ENCODE peak calls at places on chromosomes 13 and 19, in four cellular contexts. One of them, this sample, is unnamed. For H3K4me1, the result is how much of the 10 kb centered on the place peaks cover.

GRCh38 chr13:101757446-101758039 is 305.1 kb downstream of the ITGBL1 start:
- DNase-seq in HepG2: no peak
- DNase-seq in GM12878: no peak
- DNase-seq in H1: no peak
- DNase-seq in this sample: peak

GRCh38 chr19:16260794-16261161 is 63.1 kb downstream of the AP1M1 start:
- DNase-seq in HepG2: no peak
- DNase-seq in GM12878: no peak
- DNase-seq in H1: no peak
- DNase-seq in this sample: no peak

GRCh38 chr13:69524459-69525155 is 583.0 kb upstream of the ATXN8OS start:
- DNase-seq in HepG2: no peak
- DNase-seq in GM12878: no peak
- DNase-seq in H1: no peak
- DNase-seq in this sample: no peak

GRCh38 chr19:15551183-15552004 is 43.1 kb downstream of the CYP4F22 start:
- DNase-seq in HepG2: peak
- DNase-seq in GM12878: no peak
- DNase-seq in H1: no peak
- DNase-seq in this sample: peak

GRCh38 chr13:68359105-68359504 is 1129.0 kb upstream of the PCDH9 start:
- DNase-seq in HepG2: no peak
- DNase-seq in GM12878: no peak
- DNase-seq in H1: no peak
- DNase-seq in this sample: no peak

GRCh38 chr13:50912851-50913250 is 3.3 kb downstream of the RNASEH2B start:
- DNase-seq in HepG2: no peak
- DNase-seq in GM12878: no peak
- DNase-seq in H1: no peak
- DNase-seq in this sample: no peak

GRCh38 chr13:109781384-109782065 is 4.9 kb downstream of the IRS2 start:
- DNase-seq in HepG2: no peak
- DNase-seq in GM12878: no peak
- DNase-seq in H1: no peak
- DNase-seq in this sample: no peak

GRCh38 chr19:16113727-16114126 is 2.0 kb downstream of the RAB8A start:
- DNase-seq in HepG2: no peak
- DNase-seq in GM12878: no peak
- DNase-seq in H1: no peak
- DNase-seq in this sample: no peak

GRCh38 chr19:15251010-15251748 is 18.9 kb upstream of the EPHX3 start:
- DNase-seq in HepG2: no peak
- DNase-seq in GM12878: no peak
- DNase-seq in H1: no peak
- DNase-seq in this sample: no peak

GRCh38 chr19:1232231-1232637 is 5.6 kb downstream of the CBARP start:
- DNase-seq in HepG2: no peak
- DNase-seq in GM12878: no peak
- DNase-seq in H1: no peak
- DNase-seq in this sample: no peak

GRCh38 chr19:46630806-46631205 is 5.2 kb downstream of the GNG8 start:
- DNase-seq in HepG2: no peak
- DNase-seq in GM12878: no peak
- DNase-seq in H1: no peak
- DNase-seq in this sample: no peak

GRCh38 chr19:46124638-46125115 is at the start of gene IGFL3:
- DNase-seq in HepG2: no peak
- DNase-seq in GM12878: no peak
- DNase-seq in H1: no peak
- DNase-seq in this sample: no peak

GRCh38 chr13:46949211-46949610 is 52.4 kb upstream of the HTR2A start:
- DNase-seq in HepG2: no peak
- DNase-seq in GM12878: no peak
- DNase-seq in H1: no peak
- DNase-seq in this sample: no peak

GRCh38 chr19:47283405-47284059 is 8.8 kb downstream of the INAFM1 start:
- DNase-seq in HepG2: no peak
- DNase-seq in GM12878: no peak
- DNase-seq in H1: no peak
- DNase-seq in this sample: no peak

GRCh38 chr13:37914781-37915391 is 45.3 kb upstream of the TRPC4 start:
- DNase-seq in HepG2: no peak
- DNase-seq in GM12878: no peak
- DNase-seq in H1: peak
- DNase-seq in this sample: peak

GRCh38 chr13:65497265-65497664 is 1732.9 kb downstream of the PCDH9 start:
- DNase-seq in HepG2: no peak
- DNase-seq in GM12878: no peak
- DNase-seq in H1: no peak
- DNase-seq in this sample: no peak

DNA sequence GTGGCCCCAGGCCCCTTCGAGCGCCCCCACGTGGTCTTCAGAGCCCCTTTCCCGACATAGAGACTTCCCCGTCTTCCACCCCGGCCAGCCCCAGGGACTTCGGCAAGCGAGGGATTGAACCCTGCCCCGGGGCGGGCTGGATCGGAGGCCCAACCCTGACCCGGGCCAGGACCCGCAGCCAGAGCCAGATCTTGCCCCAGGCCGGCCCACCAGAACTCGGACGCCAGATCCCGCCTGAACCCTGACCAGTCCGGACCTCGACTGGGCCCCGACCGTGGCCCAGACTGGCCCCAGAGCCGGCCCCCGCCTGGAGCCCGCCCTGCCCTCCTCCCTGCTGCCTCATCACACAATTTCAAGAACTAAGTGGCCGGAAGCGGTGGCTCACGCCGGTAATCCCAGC is 253 bp upstream of the TPTE2 start:
- DNase-seq in HepG2: no peak
- DNase-seq in GM12878: no peak
- DNase-seq in H1: no peak
- DNase-seq in this sample: no peak
- TF ChIP-seq SUZ12 in HepG2: no peak
- TF ChIP-seq SUZ12 in GM12878: no peak
- TF ChIP-seq SUZ12 in H1: no peak
- TF ChIP-seq SUZ12 in this sample: no peak

DNA sequence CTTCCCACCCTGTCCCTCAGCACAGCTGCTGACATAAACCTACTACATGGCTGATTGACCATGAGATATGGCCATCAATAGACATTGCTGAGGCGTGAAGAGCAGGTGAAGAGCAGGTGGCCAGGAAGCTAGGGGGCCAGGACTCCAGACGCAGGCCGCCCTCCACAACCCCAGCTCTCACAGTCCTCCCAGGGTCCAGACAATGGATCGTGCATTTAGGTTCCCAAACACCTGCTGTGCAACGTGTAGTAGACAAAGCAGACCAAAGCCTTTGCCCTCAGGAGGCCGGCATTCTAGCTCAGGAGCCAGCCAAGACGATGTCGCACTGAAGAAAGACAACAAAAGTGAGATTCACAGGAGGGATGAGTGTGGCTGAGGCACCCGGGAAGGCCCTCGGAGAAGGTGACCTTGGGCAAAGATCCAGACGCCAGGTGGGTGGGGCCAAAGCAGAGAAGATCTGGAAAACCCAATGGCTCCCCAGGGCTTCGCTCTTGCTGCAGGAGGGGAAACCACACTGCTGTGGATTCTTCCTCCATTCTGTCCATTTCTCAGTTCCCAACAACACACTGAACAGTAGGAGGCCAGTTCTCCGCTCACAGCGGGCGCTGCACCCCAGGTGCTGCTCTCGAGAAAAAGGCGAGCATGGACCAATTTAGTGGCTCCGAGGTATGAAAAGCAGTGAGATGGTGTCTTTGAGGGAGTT is 1.4 kb downstream of the FFAR1 start:
- DNase-seq in HepG2: no peak
- DNase-seq in GM12878: no peak
- DNase-seq in H1: peak
- DNase-seq in this sample: no peak
- H3K4me1 ChIP-seq in HepG2: half or more
- H3K4me1 ChIP-seq in GM12878: half or more
- H3K4me1 ChIP-seq in H1: under half
- H3K4me1 ChIP-seq in this sample: under half

DNA sequence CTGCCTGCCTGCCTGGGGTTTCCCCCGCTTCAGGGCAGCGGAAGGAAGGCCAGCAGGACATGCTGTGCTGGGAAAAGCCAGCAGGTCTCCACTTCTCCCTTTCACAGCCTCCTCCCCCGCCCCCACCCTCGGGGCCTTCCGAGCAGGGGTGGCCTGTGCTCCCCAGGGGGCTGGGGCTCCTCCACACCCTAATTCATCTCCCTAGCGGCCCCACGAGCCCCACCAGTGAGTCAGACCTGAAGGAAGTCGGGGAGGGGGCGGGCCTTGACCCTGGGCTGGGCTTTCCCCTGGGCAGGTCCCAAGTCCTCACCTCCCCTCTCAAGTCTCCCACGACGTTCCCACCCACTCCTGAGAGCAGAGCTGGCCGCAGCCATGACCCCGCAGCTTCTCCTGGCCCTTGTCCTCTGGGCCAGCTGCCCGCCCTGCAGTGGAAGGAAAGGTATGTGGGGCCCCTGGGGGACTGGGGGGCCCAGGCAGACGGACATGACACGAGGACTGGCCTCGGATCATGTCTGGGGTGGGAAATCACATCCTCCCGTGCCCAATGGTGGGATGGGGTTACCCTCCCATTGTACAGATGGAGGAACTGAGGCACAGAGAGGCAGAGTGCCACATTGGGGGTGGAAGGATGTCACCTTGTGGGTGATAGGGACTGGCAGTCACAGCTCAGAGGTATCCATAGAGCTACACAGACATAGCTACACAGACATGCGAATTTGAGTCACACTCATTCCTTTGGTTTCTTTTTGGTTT is at the start of gene EBI3:
- DNase-seq in HepG2: no peak
- DNase-seq in GM12878: peak
- DNase-seq in H1: no peak
- DNase-seq in this sample: no peak
- TF ChIP-seq SUZ12 in HepG2: no peak
- TF ChIP-seq SUZ12 in GM12878: no peak
- TF ChIP-seq SUZ12 in H1: no peak
- TF ChIP-seq SUZ12 in this sample: no peak

GRCh38 chr19:12669272-12670158 is 2.9 kb downstream of the WDR83 start:
- DNase-seq in HepG2: peak
- DNase-seq in GM12878: peak
- DNase-seq in H1: peak
- DNase-seq in this sample: peak
- H3K4me1 ChIP-seq in HepG2: under half
- H3K4me1 ChIP-seq in GM12878: under half
- H3K4me1 ChIP-seq in H1: under half
- H3K4me1 ChIP-seq in this sample: under half

GRCh38 chr13:25701304-25701703 is 329.5 kb downstream of the ATP8A2 start:
- DNase-seq in HepG2: no peak
- DNase-seq in GM12878: no peak
- DNase-seq in H1: no peak
- DNase-seq in this sample: no peak
- TF ChIP-seq SUZ12 in HepG2: no peak
- TF ChIP-seq SUZ12 in GM12878: no peak
- TF ChIP-seq SUZ12 in H1: no peak
- TF ChIP-seq SUZ12 in this sample: no peak

GRCh38 chr19:18493440-18494266 is 28.2 kb downstream of the ELL start:
- DNase-seq in HepG2: no peak
- DNase-seq in GM12878: no peak
- DNase-seq in H1: no peak
- DNase-seq in this sample: no peak

GRCh38 chr19:18495204-18495911 is 26.5 kb downstream of the ELL start:
- DNase-seq in HepG2: no peak
- DNase-seq in GM12878: no peak
- DNase-seq in H1: no peak
- DNase-seq in this sample: no peak

GRCh38 chr19:18496980-18497256 is 25.0 kb downstream of the ELL start:
- DNase-seq in HepG2: no peak
- DNase-seq in GM12878: no peak
- DNase-seq in H1: no peak
- DNase-seq in this sample: no peak

GRCh38 chr19:18494267-18494607 is 27.6 kb downstream of the ELL start:
- DNase-seq in HepG2: no peak
- DNase-seq in GM12878: no peak
- DNase-seq in H1: no peak
- DNase-seq in this sample: no peak

GRCh38 chr19:18496167-18496979 is 25.5 kb downstream of the ELL start:
- DNase-seq in HepG2: peak
- DNase-seq in GM12878: no peak
- DNase-seq in H1: no peak
- DNase-seq in this sample: no peak
- H3K4me1 ChIP-seq in HepG2: half or more
- H3K4me1 ChIP-seq in GM12878: under half
- H3K4me1 ChIP-seq in H1: under half
- H3K4me1 ChIP-seq in this sample: under half

GRCh38 chr13:98285317-98285716 is 108.2 kb upstream of the RNF113B start:
- DNase-seq in HepG2: no peak
- DNase-seq in GM12878: no peak
- DNase-seq in H1: no peak
- DNase-seq in this sample: no peak
- TF ChIP-seq SUZ12 in HepG2: no peak
- TF ChIP-seq SUZ12 in GM12878: no peak
- TF ChIP-seq SUZ12 in H1: no peak
- TF ChIP-seq SUZ12 in this sample: no peak

DNA sequence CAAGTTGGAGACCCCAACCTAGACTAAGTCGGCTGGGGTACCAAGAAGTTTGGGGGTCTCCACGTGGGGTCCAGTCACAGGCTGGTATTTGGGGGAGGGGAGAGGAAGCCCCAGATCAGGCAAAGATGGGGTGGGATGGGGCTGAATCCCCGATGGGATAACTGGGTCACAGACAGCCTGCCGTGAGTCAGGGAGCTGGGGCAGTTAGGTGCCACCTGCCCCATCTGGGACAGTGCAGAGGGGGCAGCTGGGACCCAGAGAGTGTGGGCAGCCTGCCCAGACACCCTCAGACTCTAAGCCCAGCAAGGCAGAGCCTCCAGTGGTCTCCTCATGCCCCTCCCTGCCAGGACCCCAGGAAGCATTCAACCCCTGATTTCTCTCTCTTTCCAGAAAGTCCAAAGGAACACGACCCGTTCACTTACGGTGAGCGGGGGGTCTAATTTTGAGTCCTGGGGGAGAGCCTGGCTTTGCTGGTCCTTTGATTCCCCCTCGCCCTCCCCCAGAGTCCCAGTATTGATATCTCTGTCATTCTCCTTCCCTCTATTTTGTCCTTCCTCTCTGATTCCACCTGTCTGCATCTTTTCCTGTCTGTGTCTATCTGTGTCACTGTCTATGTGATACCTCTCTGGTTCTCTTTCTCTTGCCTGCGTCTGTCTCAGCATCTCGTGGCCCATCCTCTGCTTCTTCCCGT is 1.7 kb downstream of the FXYD1 start:
- DNase-seq in HepG2: no peak
- DNase-seq in GM12878: no peak
- DNase-seq in H1: no peak
- DNase-seq in this sample: no peak
- H3K4me1 ChIP-seq in HepG2: half or more
- H3K4me1 ChIP-seq in GM12878: under half
- H3K4me1 ChIP-seq in H1: under half
- H3K4me1 ChIP-seq in this sample: under half

This sample was measured in NT2/D1.